ENCODE peak calls at places on chromosome 11, in four cellular contexts. T is effector memory CD4-positive, alpha-beta T cell; V is body of pancreas; B is tibial nerve. W is an unnamed sample.
A peak's percentile ranks its signal among the peaks of the same experiment; 100 is the strongest.

GRCh38 chr11:97007283-97007682 is 617.5 kb downstream of the JRKL start:
- DNase-seq in T (no peak), V (no peak), B (no peak), W (no peak)

GRCh38 chr11:77187105-77187750 is 59.2 kb downstream of the MYO7A start:
- DNase-seq in T (no peak), V (no peak), B (no peak), W (no peak)

GRCh38 chr11:113363406-113363805 is 24.2 kb upstream of the ANKK1 start:
- DNase-seq in T (no peak), V (no peak), B (no peak), W (no peak)

GRCh38 chr11:22192289-22192641 is 620 bp upstream of the ANO5 start:
- DNase-seq in T (no peak), V (peak; percentile 43), B (no peak), W (peak; percentile 7)

GRCh38 chr11:34154059-34154875 is 48.8 kb downstream of the NAT10 start:
- DNase-seq in T (no peak), V (no peak), B (no peak), W (no peak)

GRCh38 chr11:133947298-133947905 is 9.4 kb downstream of the IGSF9B start:
- DNase-seq in T (peak; percentile 48), V (no peak), B (no peak), W (peak; percentile 51)

GRCh38 chr11:70699294-70700221 is 301.2 kb downstream of the CTTN start:
- DNase-seq in T (no peak), V (no peak), B (no peak), W (no peak)

GRCh38 chr11:73308963-73309960 is 1.2 kb downstream of the ARHGEF17 start:
- DNase-seq in T (no peak), V (peak; percentile 84), B (peak; percentile 89), W (no peak)

GRCh38 chr11:72668645-72669347 is 5.4 kb downstream of the PDE2A start:
- DNase-seq in T (no peak), V (no peak), B (no peak), W (no peak)

GRCh38 chr11:101255036-101255435 is 125.4 kb upstream of the PGR start:
- DNase-seq in T (no peak), V (no peak), B (no peak), W (no peak)

GRCh38 chr11:132744771-132745170 is 787.5 kb downstream of the OPCML start:
- DNase-seq in T (no peak), V (no peak), B (no peak), W (no peak)

GRCh38 chr11:118766035-118766434 is 24.9 kb downstream of the DDX6 start:
- DNase-seq in T (no peak), V (no peak), B (no peak), W (no peak)

GRCh38 chr11:10518123-10518522 is 22.9 kb downstream of the RNF141 start:
- DNase-seq in T (no peak), V (no peak), B (no peak), W (no peak)

GRCh38 chr11:3073029-3073435 is 15.8 kb upstream of the CARS1 start:
- DNase-seq in T (no peak), V (no peak), B (no peak), W (no peak)

GRCh38 chr11:96704847-96705246 is 315.0 kb downstream of the JRKL start:
- DNase-seq in T (no peak), V (no peak), B (no peak), W (no peak)

GRCh38 chr11:57500926-57501325 is 14.6 kb downstream of the SLC43A1 start:
- DNase-seq in T (no peak), V (no peak), B (no peak), W (no peak)

GRCh38 chr11:57498540-57498939 is 17.0 kb downstream of the SLC43A1 start:
- DNase-seq in T (no peak), V (peak; percentile 60), B (no peak), W (no peak)

GRCh38 chr11:57499413-57499982 is 16.0 kb downstream of the SLC43A1 start:
- DNase-seq in T (no peak), V (peak; percentile 97), B (peak; percentile 97), W (peak; percentile 68)

GRCh38 chr11:57500526-57500925 is 15.0 kb downstream of the SLC43A1 start:
- DNase-seq in T (no peak), V (peak; percentile 91), B (no peak), W (no peak)

GRCh38 chr11:57499983-57500461 is 15.5 kb downstream of the SLC43A1 start:
- DNase-seq in T (no peak), V (no peak), B (no peak), W (no peak)
- H3K27ac ChIP-seq in T (no peak overlapping the region), V (peak overlapping the region; percentile 93), B (peak overlapping the region; percentile 89), W (peak overlapping the region; percentile 8)

GRCh38 chr11:130673698-130674097 is 225.3 kb downstream of the ADAMTS15 start:
- DNase-seq in T (no peak), V (no peak), B (no peak), W (no peak)

GRCh38 chr11:130675456-130675855 is 227.0 kb downstream of the ADAMTS15 start:
- DNase-seq in T (no peak), V (peak; percentile 60), B (peak; percentile 24), W (no peak)

GRCh38 chr11:130674686-130675085 is 226.2 kb downstream of the ADAMTS15 start:
- DNase-seq in T (no peak), V (no peak), B (no peak), W (no peak)

GRCh38 chr11:130671801-130672700 is 223.6 kb downstream of the ADAMTS15 start:
- DNase-seq in T (no peak), V (peak; percentile 76), B (no peak), W (no peak)

GRCh38 chr11:130672911-130673310 is 224.5 kb downstream of the ADAMTS15 start:
- DNase-seq in T (no peak), V (peak; percentile 39), B (no peak), W (no peak)
- H3K27ac ChIP-seq in T (no peak overlapping the region), V (peak overlapping the region; percentile 27), B (peak overlapping the region; percentile 18), W (no peak overlapping the region)

DNA sequence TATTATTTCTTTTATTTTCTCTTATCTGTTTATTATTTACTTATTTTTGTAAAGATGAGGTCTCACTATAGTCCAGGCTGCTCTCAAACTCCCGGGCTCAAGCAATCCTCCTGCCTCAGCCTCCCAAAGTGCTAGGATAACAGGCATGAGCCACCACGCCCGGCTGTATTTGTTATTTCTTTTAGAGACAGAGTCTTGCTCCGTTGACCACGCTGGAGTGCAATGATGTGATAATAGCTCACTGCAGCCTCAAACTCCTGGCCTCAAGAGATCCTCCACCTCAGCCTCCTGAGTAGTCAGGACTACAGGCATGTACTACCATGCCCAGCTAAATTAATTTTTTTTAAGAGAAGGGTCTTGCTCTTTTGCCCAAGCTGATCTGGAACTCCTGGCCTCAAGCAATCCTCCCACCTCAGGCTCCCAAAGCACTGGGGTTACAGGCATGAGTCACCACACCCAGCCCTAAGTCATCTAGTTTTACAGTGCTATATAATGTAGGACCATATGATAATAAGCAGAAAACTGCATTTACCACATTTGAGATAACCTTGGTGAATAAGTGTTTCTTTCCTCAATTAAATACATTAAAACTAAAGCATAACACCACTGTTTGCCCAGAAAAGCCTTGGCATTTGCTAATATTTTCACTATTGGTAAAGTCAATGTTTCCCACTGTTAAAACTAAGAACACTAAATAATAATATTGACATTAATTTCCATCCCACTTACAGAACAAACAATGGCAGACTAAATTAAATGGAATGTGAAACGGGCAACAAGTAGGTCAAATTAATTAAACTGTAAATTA is 127.5 kb downstream of the SIK3 start:
- DNase-seq in T (no peak), V (no peak), B (no peak), W (no peak)
- H3K27ac ChIP-seq in T (no peak overlapping the region), V (no peak overlapping the region), B (no peak overlapping the region), W (no peak overlapping the region)

GRCh38 chr11:15286465-15286864 is 171.7 kb downstream of the INSC start:
- DNase-seq in T (no peak), V (no peak), B (no peak), W (no peak)
- H3K27ac ChIP-seq in T (no peak overlapping the region), V (no peak overlapping the region), B (no peak overlapping the region), W (no peak overlapping the region)

W was measured in caudate nucleus.